ENCODE peak calls at places on chromosomes 4 and X, in seven cellular contexts. One of them, this sample, is unnamed.

GRCh38 chrX:2767631-2768455 is 16.0 kb downstream of the XG start:
- DNase-seq in retinal pigment epithelial cell: peak
- DNase-seq in ureter: peak
- DNase-seq in fibroblast of pulmonary artery: peak
- DNase-seq in fibroblast of the aortic adventitia: peak
- DNase-seq in stimulated activated CD4-positive, alpha-beta T cell treated with anti-CD3 and anti-CD28 coated beads, Interleukin-15, amount 100 ng/mL, for 1 hour: no peak
- DNase-seq in T-helper 17 cell: no peak
- DNase-seq in this sample: peak

GRCh38 chr4:139170932-139171331 is 6.1 kb downstream of the ELF2 start:
- DNase-seq in stimulated activated CD4-positive, alpha-beta T cell treated with anti-CD3 and anti-CD28 coated beads, Interleukin-15, amount 100 ng/mL, for 1 hour: no peak
- DNase-seq in ureter: no peak
- DNase-seq in T-helper 17 cell: no peak
- DNase-seq in retinal pigment epithelial cell: no peak
- DNase-seq in fibroblast of the aortic adventitia: no peak
- DNase-seq in fibroblast of pulmonary artery: no peak
- DNase-seq in this sample: no peak

GRCh38 chr4:135201081-135201480 is 999.5 kb upstream of the PABPC4L start:
- DNase-seq in stimulated activated CD4-positive, alpha-beta T cell treated with anti-CD3 and anti-CD28 coated beads, Interleukin-15, amount 100 ng/mL, for 1 hour: no peak
- DNase-seq in fibroblast of pulmonary artery: no peak
- DNase-seq in fibroblast of the aortic adventitia: no peak
- DNase-seq in ureter: no peak
- DNase-seq in retinal pigment epithelial cell: no peak
- DNase-seq in T-helper 17 cell: no peak
- DNase-seq in this sample: no peak

GRCh38 chrX:139640259-139640658 is 67.7 kb downstream of the MCF2 start:
- DNase-seq in ureter: no peak
- DNase-seq in stimulated activated CD4-positive, alpha-beta T cell treated with anti-CD3 and anti-CD28 coated beads, Interleukin-15, amount 100 ng/mL, for 1 hour: no peak
- DNase-seq in fibroblast of the aortic adventitia: no peak
- DNase-seq in T-helper 17 cell: no peak
- DNase-seq in retinal pigment epithelial cell: no peak
- DNase-seq in fibroblast of pulmonary artery: no peak
- DNase-seq in this sample: no peak

GRCh38 chr4:39721788-39722187 is 23.9 kb downstream of the UBE2K start:
- DNase-seq in fibroblast of the aortic adventitia: no peak
- DNase-seq in fibroblast of pulmonary artery: no peak
- DNase-seq in ureter: no peak
- DNase-seq in stimulated activated CD4-positive, alpha-beta T cell treated with anti-CD3 and anti-CD28 coated beads, Interleukin-15, amount 100 ng/mL, for 1 hour: no peak
- DNase-seq in T-helper 17 cell: no peak
- DNase-seq in retinal pigment epithelial cell: no peak
- DNase-seq in this sample: no peak

GRCh38 chr4:176043838-176044588 is 21.6 kb upstream of the WDR17 start:
- DNase-seq in T-helper 17 cell: no peak
- DNase-seq in stimulated activated CD4-positive, alpha-beta T cell treated with anti-CD3 and anti-CD28 coated beads, Interleukin-15, amount 100 ng/mL, for 1 hour: no peak
- DNase-seq in retinal pigment epithelial cell: no peak
- DNase-seq in fibroblast of the aortic adventitia: no peak
- DNase-seq in ureter: no peak
- DNase-seq in fibroblast of pulmonary artery: no peak
- DNase-seq in this sample: no peak

GRCh38 chr4:97720869-97721432 is 422.3 kb downstream of the STPG2 start:
- DNase-seq in stimulated activated CD4-positive, alpha-beta T cell treated with anti-CD3 and anti-CD28 coated beads, Interleukin-15, amount 100 ng/mL, for 1 hour: no peak
- DNase-seq in ureter: no peak
- DNase-seq in retinal pigment epithelial cell: peak
- DNase-seq in T-helper 17 cell: no peak
- DNase-seq in fibroblast of the aortic adventitia: peak
- DNase-seq in fibroblast of pulmonary artery: peak
- DNase-seq in this sample: no peak

GRCh38 chr4:7787067-7787466 is 152.6 kb downstream of the AFAP1 start:
- DNase-seq in ureter: no peak
- DNase-seq in fibroblast of the aortic adventitia: no peak
- DNase-seq in stimulated activated CD4-positive, alpha-beta T cell treated with anti-CD3 and anti-CD28 coated beads, Interleukin-15, amount 100 ng/mL, for 1 hour: no peak
- DNase-seq in fibroblast of pulmonary artery: no peak
- DNase-seq in retinal pigment epithelial cell: no peak
- DNase-seq in T-helper 17 cell: no peak
- DNase-seq in this sample: no peak

GRCh38 chr4:185717018-185717726 is 94.8 kb downstream of the SORBS2 start:
- DNase-seq in fibroblast of the aortic adventitia: no peak
- DNase-seq in stimulated activated CD4-positive, alpha-beta T cell treated with anti-CD3 and anti-CD28 coated beads, Interleukin-15, amount 100 ng/mL, for 1 hour: no peak
- DNase-seq in ureter: no peak
- DNase-seq in retinal pigment epithelial cell: no peak
- DNase-seq in fibroblast of pulmonary artery: no peak
- DNase-seq in T-helper 17 cell: no peak
- DNase-seq in this sample: no peak

GRCh38 chr4:130203571-130203970 is 1107.6 kb downstream of the C4orf33 start:
- DNase-seq in fibroblast of pulmonary artery: no peak
- DNase-seq in T-helper 17 cell: no peak
- DNase-seq in retinal pigment epithelial cell: no peak
- DNase-seq in stimulated activated CD4-positive, alpha-beta T cell treated with anti-CD3 and anti-CD28 coated beads, Interleukin-15, amount 100 ng/mL, for 1 hour: no peak
- DNase-seq in fibroblast of the aortic adventitia: no peak
- DNase-seq in ureter: no peak
- DNase-seq in this sample: no peak

GRCh38 chrX:16082470-16083085 is 40.8 kb upstream of the GRPR start:
- DNase-seq in retinal pigment epithelial cell: no peak
- DNase-seq in T-helper 17 cell: no peak
- DNase-seq in ureter: no peak
- DNase-seq in stimulated activated CD4-positive, alpha-beta T cell treated with anti-CD3 and anti-CD28 coated beads, Interleukin-15, amount 100 ng/mL, for 1 hour: no peak
- DNase-seq in fibroblast of the aortic adventitia: no peak
- DNase-seq in fibroblast of pulmonary artery: no peak
- DNase-seq in this sample: no peak

GRCh38 chr4:140018931-140019618 is 134.9 kb downstream of the MAML3 start:
- DNase-seq in ureter: no peak
- DNase-seq in retinal pigment epithelial cell: no peak
- DNase-seq in T-helper 17 cell: no peak
- DNase-seq in stimulated activated CD4-positive, alpha-beta T cell treated with anti-CD3 and anti-CD28 coated beads, Interleukin-15, amount 100 ng/mL, for 1 hour: no peak
- DNase-seq in fibroblast of pulmonary artery: no peak
- DNase-seq in fibroblast of the aortic adventitia: no peak
- DNase-seq in this sample: no peak

GRCh38 chr4:114015444-114015899 is 36.0 kb upstream of the ARSJ start:
- DNase-seq in fibroblast of the aortic adventitia: peak
- DNase-seq in retinal pigment epithelial cell: peak
- DNase-seq in T-helper 17 cell: no peak
- DNase-seq in fibroblast of pulmonary artery: peak
- DNase-seq in stimulated activated CD4-positive, alpha-beta T cell treated with anti-CD3 and anti-CD28 coated beads, Interleukin-15, amount 100 ng/mL, for 1 hour: no peak
- DNase-seq in ureter: no peak
- DNase-seq in this sample: no peak

GRCh38 chr4:137253949-137254348 is 278.3 kb downstream of the PCDH18 start:
- DNase-seq in T-helper 17 cell: no peak
- DNase-seq in stimulated activated CD4-positive, alpha-beta T cell treated with anti-CD3 and anti-CD28 coated beads, Interleukin-15, amount 100 ng/mL, for 1 hour: no peak
- DNase-seq in fibroblast of the aortic adventitia: peak
- DNase-seq in retinal pigment epithelial cell: no peak
- DNase-seq in fibroblast of pulmonary artery: peak
- DNase-seq in ureter: no peak
- DNase-seq in this sample: no peak

GRCh38 chrX:16754019-16754418 is 32.2 kb upstream of the TXLNG start:
- DNase-seq in retinal pigment epithelial cell: peak
- DNase-seq in fibroblast of pulmonary artery: no peak
- DNase-seq in stimulated activated CD4-positive, alpha-beta T cell treated with anti-CD3 and anti-CD28 coated beads, Interleukin-15, amount 100 ng/mL, for 1 hour: no peak
- DNase-seq in fibroblast of the aortic adventitia: no peak
- DNase-seq in T-helper 17 cell: no peak
- DNase-seq in ureter: no peak
- DNase-seq in this sample: no peak

GRCh38 chr4:138259801-138260200 is 17.7 kb upstream of the SLC7A11 start:
- DNase-seq in fibroblast of the aortic adventitia: peak
- DNase-seq in fibroblast of pulmonary artery: peak
- DNase-seq in retinal pigment epithelial cell: peak
- DNase-seq in T-helper 17 cell: no peak
- DNase-seq in stimulated activated CD4-positive, alpha-beta T cell treated with anti-CD3 and anti-CD28 coated beads, Interleukin-15, amount 100 ng/mL, for 1 hour: no peak
- DNase-seq in ureter: no peak
- DNase-seq in this sample: no peak

GRCh38 chr4:53586121-53586816 is 5.0 kb downstream of the LNX1 start:
- DNase-seq in fibroblast of the aortic adventitia: peak
- DNase-seq in retinal pigment epithelial cell: peak
- DNase-seq in fibroblast of pulmonary artery: peak
- DNase-seq in T-helper 17 cell: no peak
- DNase-seq in ureter: no peak
- DNase-seq in stimulated activated CD4-positive, alpha-beta T cell treated with anti-CD3 and anti-CD28 coated beads, Interleukin-15, amount 100 ng/mL, for 1 hour: no peak
- DNase-seq in this sample: no peak

GRCh38 chr4:14143892-14144291 is 516.4 kb upstream of the BOD1L1 start:
- DNase-seq in T-helper 17 cell: no peak
- DNase-seq in ureter: no peak
- DNase-seq in fibroblast of the aortic adventitia: no peak
- DNase-seq in fibroblast of pulmonary artery: peak
- DNase-seq in stimulated activated CD4-positive, alpha-beta T cell treated with anti-CD3 and anti-CD28 coated beads, Interleukin-15, amount 100 ng/mL, for 1 hour: no peak
- DNase-seq in retinal pigment epithelial cell: no peak
- DNase-seq in this sample: no peak

GRCh38 chrX:74924449-74925209 is 623 bp downstream of the NEXMIF start:
- DNase-seq in fibroblast of the aortic adventitia: no peak
- DNase-seq in fibroblast of pulmonary artery: peak
- DNase-seq in stimulated activated CD4-positive, alpha-beta T cell treated with anti-CD3 and anti-CD28 coated beads, Interleukin-15, amount 100 ng/mL, for 1 hour: no peak
- DNase-seq in T-helper 17 cell: peak
- DNase-seq in retinal pigment epithelial cell: no peak
- DNase-seq in ureter: no peak
- DNase-seq in this sample: peak

GRCh38 chrX:22313757-22314156 is 41.0 kb downstream of the CBLL2 start:
- DNase-seq in fibroblast of the aortic adventitia: no peak
- DNase-seq in ureter: no peak
- DNase-seq in stimulated activated CD4-positive, alpha-beta T cell treated with anti-CD3 and anti-CD28 coated beads, Interleukin-15, amount 100 ng/mL, for 1 hour: no peak
- DNase-seq in retinal pigment epithelial cell: no peak
- DNase-seq in fibroblast of pulmonary artery: no peak
- DNase-seq in T-helper 17 cell: no peak
- DNase-seq in this sample: no peak

GRCh38 chr4:145626623-145626982 is 7.4 kb downstream of the MMAA start:
- DNase-seq in fibroblast of pulmonary artery: no peak
- DNase-seq in fibroblast of the aortic adventitia: no peak
- DNase-seq in retinal pigment epithelial cell: no peak
- DNase-seq in ureter: no peak
- DNase-seq in T-helper 17 cell: no peak
- DNase-seq in stimulated activated CD4-positive, alpha-beta T cell treated with anti-CD3 and anti-CD28 coated beads, Interleukin-15, amount 100 ng/mL, for 1 hour: no peak
- DNase-seq in this sample: no peak

GRCh38 chr4:48018112-48018511 is 1.5 kb downstream of the NIPAL1 start:
- DNase-seq in retinal pigment epithelial cell: no peak
- DNase-seq in stimulated activated CD4-positive, alpha-beta T cell treated with anti-CD3 and anti-CD28 coated beads, Interleukin-15, amount 100 ng/mL, for 1 hour: no peak
- DNase-seq in ureter: no peak
- DNase-seq in fibroblast of the aortic adventitia: no peak
- DNase-seq in T-helper 17 cell: no peak
- DNase-seq in fibroblast of pulmonary artery: no peak
- DNase-seq in this sample: no peak

This sample was measured in left colon.